ENCODE peak calls at places on chromosomes 5 and 9, in ten cellular contexts. N, C, L, I, M, U, H, F, W and O are unnamed samples. For H3K4me1, the result is how much of the 10 kb centered on the place peaks cover.

GRCh38 chr5:159507661-159508060 is 177.4 kb upstream of the IL12B start:
- DNase-seq in F (no peak), M (no peak), C (no peak), W (no peak), U (no peak), I (no peak), L (no peak), N (no peak), H (no peak), O (no peak)

GRCh38 chr9:97179616-97180015 is 127.8 kb upstream of the CCDC180 start:
- DNase-seq in F (no peak), C (no peak), N (no peak), W (no peak), L (no peak), H (no peak), U (no peak), I (no peak), M (no peak), O (no peak)

GRCh38 chr5:95940758-95941682 is 20.6 kb downstream of the ELL2 start:
- DNase-seq in I (no peak), M (no peak), N (no peak), C (no peak), W (no peak), F (no peak), H (no peak), U (no peak), L (peak), O (no peak)

GRCh38 chr9:71524446-71524845 is 243.9 kb downstream of the CEMIP2 start:
- DNase-seq in N (no peak), L (no peak), I (no peak), W (no peak), M (no peak), F (no peak), U (no peak), C (no peak), H (no peak), O (no peak)

GRCh38 chr5:19733612-19734495 is 254.1 kb downstream of the CDH18 start:
- DNase-seq in L (no peak), F (no peak), W (no peak), H (no peak), C (no peak), M (no peak), I (no peak), N (no peak), U (no peak), O (no peak)

GRCh38 chr5:72921103-72921502 is 34.7 kb upstream of the FCHO2 start:
- DNase-seq in I (no peak), C (no peak), N (no peak), U (no peak), L (no peak), H (no peak), M (no peak), W (no peak), F (no peak), O (no peak)

GRCh38 chr9:14031015-14031414 is 282.9 kb downstream of the NFIB start:
- DNase-seq in U (no peak), C (no peak), H (no peak), N (no peak), I (peak), L (no peak), F (no peak), W (no peak), M (peak), O (no peak)

GRCh38 chr5:106415541-106415940 is 1255.2 kb downstream of the EFNA5 start:
- DNase-seq in H (no peak), M (peak), L (no peak), F (no peak), U (no peak), N (no peak), I (no peak), C (no peak), W (no peak), O (no peak)

GRCh38 chr9:108972626-108973209 is 38.5 kb downstream of the ABITRAM start:
- DNase-seq in F (no peak), W (no peak), M (no peak), L (no peak), C (no peak), N (no peak), H (no peak), I (no peak), U (no peak), O (no peak)

GRCh38 chr9:99881769-99882168 is 24.7 kb upstream of the STX17 start:
- DNase-seq in U (no peak), W (no peak), H (no peak), M (no peak), F (no peak), N (no peak), L (no peak), C (no peak), I (no peak), O (no peak)

GRCh38 chr5:77355751-77356150 is 136.4 kb downstream of the WDR41 start:
- DNase-seq in H (no peak), L (no peak), N (no peak), M (no peak), U (no peak), W (no peak), F (no peak), I (no peak), C (no peak), O (no peak)

GRCh38 chr9:84953797-84954695 is 284.5 kb downstream of the NTRK2 start:
- DNase-seq in M (peak), H (no peak), U (no peak), N (peak), C (peak), W (peak), I (peak), L (peak), F (peak), O (peak)

GRCh38 chr5:72076901-72077300 is 30.4 kb upstream of the MAP1B start:
- DNase-seq in N (no peak), F (no peak), U (no peak), W (no peak), H (no peak), M (no peak), I (no peak), C (no peak), L (no peak), O (no peak)

GRCh38 chr5:322942-323879 is 1.7 kb downstream of the AHRR start:
- DNase-seq in F (no peak), W (no peak), L (no peak), H (no peak), N (no peak), M (no peak), U (no peak), C (no peak), I (no peak), O (peak)

GRCh38 chr5:79225026-79225425 is 10.9 kb upstream of the JMY start:
- DNase-seq in M (no peak), W (no peak), N (no peak), C (no peak), H (no peak), L (no peak), I (no peak), F (no peak), U (no peak), O (no peak)

GRCh38 chr5:34621280-34622045 is 34.7 kb upstream of the RAI14 start:
- DNase-seq in N (no peak), M (no peak), C (no peak), L (no peak), W (no peak), F (no peak), U (no peak), I (no peak), H (no peak), O (no peak)

GRCh38 chr5:93145767-93146166 is 435.3 kb downstream of the NR2F1-AS1 start:
- DNase-seq in F (no peak), I (no peak), N (no peak), M (no peak), H (no peak), C (no peak), W (no peak), U (no peak), L (no peak), O (no peak)

GRCh38 chr9:113886471-113886870 is 10.4 kb downstream of the ZNF618 start:
- DNase-seq in F (no peak), N (no peak), W (no peak), M (no peak), H (no peak), U (peak), I (no peak), L (no peak), C (no peak), O (no peak)

GRCh38 chr9:111516061-111516465 is 8.9 kb upstream of the ZNF483 start:
- DNase-seq in L (no peak), I (no peak), C (no peak), U (no peak), M (no peak), W (no peak), N (no peak), F (no peak), H (peak), O (no peak)

GRCh38 chr9:132020845-132021510 is 58.7 kb downstream of the MED27 start:
- DNase-seq in U (no peak), C (no peak), W (no peak), I (no peak), F (no peak), M (no peak), L (no peak), N (no peak), H (no peak), O (no peak)

GRCh38 chr5:160792281-160792680 is 59.7 kb downstream of the ATP10B start:
- DNase-seq in M (no peak), L (no peak), I (no peak), W (no peak), C (no peak), U (no peak), N (no peak), F (no peak), H (no peak), O (no peak)

GRCh38 chr5:137098663-137099062 is 400.5 kb downstream of the SPOCK1 start:
- DNase-seq in M (no peak), N (no peak), L (no peak), W (no peak), H (no peak), F (no peak), U (no peak), I (no peak), C (no peak), O (no peak)

GRCh38 chr5:51882647-51883046 is 499.4 kb downstream of the ISL1 start:
- DNase-seq in C (no peak), U (no peak), N (no peak), I (no peak), M (no peak), H (no peak), F (no peak), W (no peak), L (no peak), O (no peak)

GRCh38 chr9:74281674-74282073 is 215.5 kb upstream of the RORB start:
- DNase-seq in L (no peak), I (no peak), H (no peak), W (no peak), U (no peak), N (no peak), C (no peak), F (no peak), M (no peak), O (no peak)

GRCh38 chr9:35611230-35611797 is 6.3 kb downstream of the TESK1 start:
- DNase-seq in I (no peak), L (peak), N (peak), U (no peak), C (peak), M (peak), F (no peak), W (no peak), H (no peak), O (no peak)

GRCh38 chr9:26129216-26129615 is 451.0 kb upstream of the TUSC1 start:
- DNase-seq in W (no peak), U (no peak), H (no peak), F (no peak), I (no peak), M (no peak), N (no peak), L (no peak), C (no peak), O (no peak)

GRCh38 chr5:42498000-42498399 is 74.8 kb downstream of the GHR start:
- DNase-seq in W (no peak), M (no peak), C (no peak), I (no peak), L (no peak), U (no peak), N (no peak), F (no peak), H (no peak), O (no peak)

GRCh38 chr9:94168203-94169000 is 84.1 kb downstream of the PTPDC1 start:
- DNase-seq in I (no peak), H (no peak), N (no peak), L (no peak), F (no peak), U (no peak), W (no peak), M (no peak), C (no peak), O (no peak)

GRCh38 chr9:94167055-94167346 is 82.7 kb downstream of the PTPDC1 start:
- DNase-seq in M (no peak), N (peak), H (no peak), C (no peak), I (no peak), L (no peak), U (no peak), F (no peak), W (no peak), O (no peak)

GRCh38 chr9:94166237-94167054 is 82.2 kb downstream of the PTPDC1 start:
- DNase-seq in M (peak), W (peak), N (peak), F (peak), H (peak), U (peak), C (peak), I (peak), L (peak), O (peak)

GRCh38 chr9:94167376-94167775 is 83.1 kb downstream of the PTPDC1 start:
- DNase-seq in M (no peak), F (no peak), H (no peak), W (no peak), I (no peak), C (no peak), U (no peak), L (no peak), N (no peak), O (no peak)

DNA sequence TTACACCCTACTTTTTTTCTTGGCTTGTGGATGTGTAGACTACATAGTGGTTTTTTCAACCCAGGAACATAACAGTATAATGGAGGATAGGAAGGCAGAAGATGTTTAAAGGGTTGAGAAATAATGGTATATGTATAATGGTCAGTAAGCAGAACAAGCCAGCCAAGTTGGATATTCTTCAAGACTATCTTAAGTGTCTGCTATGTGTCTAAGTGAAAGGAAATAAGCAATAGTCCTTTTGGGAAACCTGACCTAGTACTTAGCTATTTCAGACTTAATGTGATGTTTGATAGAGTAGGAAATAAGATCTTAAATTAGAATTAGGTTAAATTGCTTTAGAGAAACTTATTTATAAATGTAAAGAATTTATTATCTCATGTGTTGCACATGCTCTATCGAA is 85.7 kb downstream of the PTPDC1 start:
- DNase-seq in C (no peak), U (no peak), N (no peak), L (no peak), F (no peak), W (no peak), M (no peak), H (no peak), I (no peak), O (no peak)
- H3K4me3 ChIP-seq in C (no peak), U (no peak), N (no peak), L (no peak), F (peak), W (peak), M (no peak), H (peak), I (peak), O (peak)

DNA sequence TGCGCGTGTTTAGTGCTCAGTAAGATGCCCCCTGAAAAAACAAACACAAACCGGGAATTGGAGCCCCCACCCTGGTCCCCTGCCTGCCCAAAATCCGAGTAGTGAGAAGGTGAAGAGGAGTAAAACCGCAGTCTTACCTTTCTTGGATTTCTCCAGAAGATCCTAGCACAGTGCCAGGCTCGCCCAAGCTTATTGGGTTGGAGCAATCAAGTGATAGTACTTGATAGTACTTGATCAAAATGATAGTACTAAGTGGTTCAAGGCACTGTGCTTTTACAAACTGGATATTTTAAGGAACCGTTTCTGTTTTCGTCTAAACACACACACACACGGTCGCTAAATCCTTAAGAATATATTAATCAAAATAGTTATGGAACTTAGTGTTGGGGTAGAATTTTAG is 2.8 kb upstream of the TRAF1 start:
- DNase-seq in F (no peak), C (no peak), L (no peak), M (no peak), W (no peak), U (no peak), I (no peak), N (no peak), H (no peak), O (no peak)
- H3K4me1 ChIP-seq in F (half or more), C (under half), L (under half), M (under half), W (under half), U (under half), I (half or more), N (under half), H (half or more), O (under half)

GRCh38 chr5:155408465-155408864 is 394.9 kb downstream of the KIF4B start:
- DNase-seq in L (no peak), I (no peak), H (no peak), C (no peak), N (no peak), M (no peak), F (no peak), W (no peak), U (no peak), O (no peak)

GRCh38 chr5:155402927-155403645 is 389.5 kb downstream of the KIF4B start:
- DNase-seq in I (no peak), H (no peak), W (no peak), C (no peak), M (no peak), U (no peak), F (no peak), L (no peak), N (no peak), O (no peak)

DNA sequence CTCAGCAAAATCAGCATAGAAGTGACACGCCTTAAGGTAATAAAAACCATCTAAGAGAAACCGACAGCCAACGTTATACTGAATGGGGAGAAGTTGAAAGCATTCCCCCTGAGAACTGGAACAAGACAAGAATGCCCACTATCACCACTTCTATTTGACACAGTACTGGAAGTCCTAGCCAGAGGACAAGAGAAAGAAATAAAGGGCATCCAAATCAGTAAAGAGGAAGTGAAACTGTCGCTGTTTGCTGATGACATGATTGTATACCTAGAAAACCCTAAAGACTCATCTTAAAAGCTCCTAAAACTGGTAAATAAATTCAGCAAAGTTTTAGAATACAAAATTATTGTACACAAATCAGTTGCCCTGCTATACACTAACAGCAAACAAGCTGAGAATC is 393.3 kb downstream of the KIF4B start:
- DNase-seq in L (no peak), I (no peak), F (no peak), N (no peak), H (no peak), M (no peak), C (no peak), U (no peak), W (no peak), O (no peak)
- H3K4me3 ChIP-seq in L (no peak), I (no peak), F (no peak), N (no peak), H (no peak), M (no peak), C (no peak), U (no peak), W (no peak), O (no peak)

DNA sequence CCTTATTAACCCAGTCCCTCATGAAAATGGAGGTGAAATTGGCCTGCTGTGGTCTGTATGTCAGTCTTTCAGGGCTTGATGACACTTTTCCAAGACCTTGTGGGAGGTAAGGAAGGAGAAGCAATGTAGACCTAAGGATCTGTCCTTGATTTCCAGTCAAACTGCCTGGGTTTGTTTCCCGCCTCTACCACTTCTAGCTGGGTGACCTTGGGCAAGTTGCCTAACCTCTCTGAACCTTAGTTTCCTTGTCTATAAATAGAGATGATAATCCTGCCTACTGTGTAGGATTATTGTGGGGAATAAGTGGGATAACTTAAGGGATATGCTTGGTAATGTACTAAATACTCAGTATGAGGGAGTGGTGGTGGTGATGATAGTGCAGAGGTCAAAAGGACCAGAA is 59.7 kb downstream of the PPARGC1B start:
- DNase-seq in F (no peak), N (no peak), L (no peak), H (no peak), W (no peak), M (no peak), C (peak), I (no peak), U (no peak), O (no peak)
- H3K4me1 ChIP-seq in F (under half), N (under half), L (under half), H (under half), W (under half), M (under half), C (half or more), I (under half), U (under half), O (under half)

DNA sequence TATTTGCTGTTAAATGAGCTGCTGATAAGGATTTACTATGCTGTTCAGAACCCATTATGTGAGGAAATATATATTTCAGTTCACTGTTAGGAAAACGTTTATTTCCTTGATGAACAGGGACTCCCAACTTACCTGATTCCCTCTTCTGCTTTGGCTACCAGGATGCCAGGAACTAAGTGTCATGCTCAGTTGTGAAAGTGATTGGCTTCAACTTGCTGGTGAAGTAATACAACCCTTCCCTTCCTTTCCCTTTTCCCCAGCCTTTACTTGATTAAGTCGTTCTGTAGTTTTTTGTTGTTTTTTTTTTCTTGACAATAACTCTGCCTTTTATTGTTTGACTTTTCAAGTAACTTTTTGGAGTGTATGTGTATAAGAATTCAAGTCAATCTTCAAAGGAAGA is 309.3 kb downstream of the DOCK8 start:
- DNase-seq in M (no peak), U (no peak), F (no peak), C (no peak), L (no peak), I (no peak), H (no peak), N (no peak), W (no peak), O (no peak)
- H3K4me3 ChIP-seq in M (no peak), U (no peak), F (no peak), C (no peak), L (no peak), I (no peak), H (no peak), N (no peak), W (no peak), O (no peak)